ENCODE peak calls at places on chromosome 11, in six cellular contexts. A is PC-3, I is neural progenitor cell, O is K562, V is mammary epithelial cell, S is A673. Q is an unnamed sample.

GRCh38 chr11:6812391-6813005 is 13.0 kb upstream of the OR6A2 start:
- DNase-seq in I (peak), S (peak), V (peak), O (peak), A (peak), Q (peak)

GRCh38 chr11:67033661-67034166 is 10.8 kb downstream of the SYT12 start:
- DNase-seq in I (no peak), S (peak), O (no peak), V (peak), A (peak), Q (peak)

GRCh38 chr11:31218847-31219246 is 150.7 kb downstream of the DCDC1 start:
- DNase-seq in I (no peak), O (no peak), V (peak), A (no peak), S (no peak), Q (no peak)

GRCh38 chr11:133896642-133897330 is 51.5 kb upstream of the SPATA19 start:
- DNase-seq in A (no peak), S (no peak), O (no peak), V (no peak), I (no peak), Q (no peak)

GRCh38 chr11:57842873-57843272 is 81.3 kb downstream of the CTNND1 start:
- DNase-seq in S (no peak), V (no peak), O (no peak), I (no peak), A (no peak), Q (no peak)

GRCh38 chr11:26522912-26523610 is 49.0 kb downstream of the MUC15 start:
- DNase-seq in I (peak), S (peak), O (no peak), A (peak), V (peak), Q (peak)

GRCh38 chr11:2510626-2511402 is 66.0 kb downstream of the KCNQ1 start:
- DNase-seq in O (peak), I (no peak), S (no peak), V (no peak), A (no peak), Q (no peak)

GRCh38 chr11:111743700-111744099 is 22.5 kb downstream of the PPP2R1B start:
- DNase-seq in A (no peak), V (no peak), O (no peak), S (no peak), I (no peak), Q (no peak)

GRCh38 chr11:117908959-117909610 is 20.1 kb downstream of the TMPRSS13 start:
- DNase-seq in V (no peak), O (no peak), I (no peak), S (no peak), A (no peak), Q (no peak)

GRCh38 chr11:56714206-56714605 is 15.3 kb downstream of the OR9G1 start:
- DNase-seq in O (no peak), S (no peak), V (peak), I (no peak), A (no peak), Q (no peak)
- TF ChIP-seq EZH2 in O (no peak), S (no peak), V (no peak), I (no peak), A (no peak), Q (no peak)

DNA sequence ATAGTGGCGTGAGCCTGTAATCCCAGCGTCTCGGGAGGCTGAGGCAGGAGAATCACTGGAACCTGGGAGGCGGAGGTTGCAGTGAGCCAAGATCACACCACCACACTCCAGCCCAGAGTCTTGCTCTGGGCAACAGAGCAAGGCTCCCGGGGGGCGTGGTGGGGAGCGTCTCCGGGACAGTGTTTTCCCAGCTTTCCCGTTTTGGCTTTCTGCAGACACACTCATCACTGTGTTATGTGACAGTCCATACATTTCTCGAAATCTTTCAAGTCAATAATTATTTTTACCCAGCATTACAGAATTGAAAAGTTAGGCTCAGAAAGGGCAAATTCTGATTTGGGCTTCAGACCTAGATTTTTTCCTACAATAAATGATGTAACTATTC is 31.7 kb downstream of the NEAT1 start:
- DNase-seq in O (no peak), I (no peak), A (peak), V (no peak), S (no peak), Q (peak)
- H3K27ac ChIP-seq in O (peak), I (no peak), A (peak), V (peak), S (peak), Q (peak)

GRCh38 chr11:74777038-74777437 is 28.4 kb downstream of the RNF169 start:
- DNase-seq in I (no peak), S (no peak), A (no peak), O (no peak), V (no peak), Q (no peak)

GRCh38 chr11:74780277-74780870 is 31.7 kb downstream of the RNF169 start:
- DNase-seq in V (no peak), O (no peak), A (no peak), I (no peak), S (no peak), Q (peak)

GRCh38 chr11:74776546-74776945 is 27.9 kb downstream of the RNF169 start:
- DNase-seq in I (no peak), V (no peak), O (no peak), S (no peak), A (no peak), Q (no peak)

GRCh38 chr11:74778581-74778980 is 29.9 kb downstream of the RNF169 start:
- DNase-seq in A (no peak), S (no peak), O (peak), V (no peak), I (no peak), Q (no peak)

DNA sequence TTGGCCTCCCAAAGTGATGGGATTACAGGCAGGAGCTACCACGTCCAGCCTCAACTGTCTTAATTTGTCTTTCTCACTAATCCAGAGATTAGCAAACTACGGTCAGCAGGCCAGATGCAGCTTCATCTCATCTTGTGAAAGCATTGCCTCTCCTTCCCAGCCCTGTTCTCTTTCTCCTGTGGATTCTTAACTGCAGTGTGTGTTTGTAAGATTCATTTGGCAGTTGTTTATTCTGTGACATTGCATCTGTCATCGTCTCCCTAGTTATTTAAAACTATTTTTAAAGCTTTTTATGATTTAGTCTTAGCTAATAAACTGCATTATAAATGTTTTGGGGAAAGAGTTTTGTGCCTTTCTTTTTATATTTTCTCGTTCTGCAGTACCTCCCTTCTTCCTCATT is 29.2 kb downstream of the RNF169 start:
- DNase-seq in V (no peak), O (no peak), S (no peak), I (no peak), A (peak), Q (no peak)
- TF ChIP-seq EZH2 in V (no peak), O (no peak), S (no peak), I (no peak), A (no peak), Q (no peak)

DNA sequence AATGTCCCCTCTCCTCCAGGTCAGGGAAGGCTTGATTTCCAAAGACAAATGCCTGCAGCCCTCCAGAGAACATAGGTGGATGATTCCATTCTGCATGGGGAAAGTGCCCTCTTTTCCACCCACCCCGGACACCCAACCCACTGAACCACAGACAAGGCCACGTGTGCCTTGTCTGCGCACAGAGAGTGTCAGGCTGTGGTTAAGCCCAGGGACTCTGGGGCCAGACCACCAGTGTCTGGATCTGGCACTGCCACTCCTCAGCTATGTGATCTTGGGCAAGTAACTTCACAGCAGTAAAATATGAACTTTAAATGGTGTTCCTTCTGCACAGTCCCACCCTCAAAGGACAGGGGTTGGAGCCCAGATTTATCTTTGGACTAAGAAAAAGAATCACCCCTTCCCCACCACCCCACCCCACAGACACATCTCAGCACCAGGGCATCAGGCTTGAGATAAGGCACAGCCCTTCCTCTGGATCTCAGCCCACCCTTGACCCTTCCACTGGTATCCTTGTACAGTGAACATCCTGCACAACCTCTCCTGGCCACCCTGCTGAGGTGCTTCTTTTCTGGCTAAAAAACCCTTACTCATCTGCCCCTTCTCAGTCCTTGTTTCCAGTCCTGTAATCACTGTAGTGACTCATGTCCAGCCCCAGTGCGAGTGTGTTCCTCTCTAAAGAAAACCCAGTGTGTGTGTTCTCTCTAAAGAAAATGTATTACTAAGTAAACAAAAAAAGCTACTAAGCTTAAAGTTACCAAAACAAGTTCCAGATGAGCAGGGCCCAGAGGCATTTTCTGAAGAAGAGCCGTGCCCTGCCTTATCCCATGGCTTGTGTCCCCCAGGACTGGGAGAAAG is 1.9 kb upstream of the PTGDR2 start:
- DNase-seq in V (no peak), I (no peak), A (peak), O (no peak), S (no peak), Q (no peak)
- H3K27ac ChIP-seq in V (no peak), I (no peak), A (no peak), O (no peak), S (no peak), Q (no peak)

DNA sequence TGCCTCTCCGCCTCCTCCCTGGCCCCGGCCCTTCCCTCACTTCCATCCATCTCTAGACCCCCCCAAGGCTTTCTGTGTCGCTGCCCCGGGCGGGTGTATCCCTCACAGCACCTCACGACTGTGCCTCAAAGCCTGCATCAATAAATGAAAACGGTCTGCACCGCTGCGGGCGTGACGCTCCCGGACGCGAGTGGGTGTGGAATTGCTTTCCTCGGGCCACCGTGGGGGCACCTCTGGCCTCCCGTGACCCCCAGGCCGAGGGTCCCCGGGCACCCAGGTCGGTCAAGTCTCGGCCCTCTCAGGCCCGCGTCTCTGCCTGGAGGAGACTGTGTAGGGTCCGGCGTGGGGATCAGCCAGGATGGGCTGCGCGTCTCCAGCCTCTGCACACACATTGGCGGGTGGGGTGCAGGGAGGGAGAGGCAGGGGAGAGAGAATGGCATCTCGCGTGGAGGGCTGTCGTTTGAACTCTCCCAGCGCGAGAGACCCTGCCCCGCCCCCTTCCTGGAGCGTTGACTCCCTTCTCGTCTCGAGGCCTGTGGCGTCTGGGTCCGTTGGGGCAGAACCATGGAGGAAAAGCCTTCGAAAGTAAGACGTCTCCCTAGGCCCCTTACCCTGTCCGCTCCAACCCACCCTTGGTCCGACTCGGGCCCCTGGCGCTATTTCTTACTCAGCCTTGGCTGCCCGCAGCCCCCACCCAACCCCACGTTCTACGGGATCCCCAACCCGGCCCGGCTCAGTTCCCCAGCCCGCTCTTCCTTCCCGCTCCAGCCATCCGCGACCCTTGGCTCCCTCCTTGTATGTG is at the start of gene CATSPERZ:
- DNase-seq in O (no peak), I (no peak), S (no peak), V (no peak), A (no peak), Q (no peak)
- TF ChIP-seq EZH2 in O (no peak), I (peak), S (no peak), V (no peak), A (no peak), Q (peak)

GRCh38 chr11:95520361-95520760 is 269.2 kb downstream of the FAM76B start:
- DNase-seq in O (no peak), I (no peak), S (peak), A (no peak), V (no peak), Q (no peak)
- H3K27ac ChIP-seq in O (no peak), I (no peak), S (no peak), A (no peak), V (peak), Q (no peak)

DNA sequence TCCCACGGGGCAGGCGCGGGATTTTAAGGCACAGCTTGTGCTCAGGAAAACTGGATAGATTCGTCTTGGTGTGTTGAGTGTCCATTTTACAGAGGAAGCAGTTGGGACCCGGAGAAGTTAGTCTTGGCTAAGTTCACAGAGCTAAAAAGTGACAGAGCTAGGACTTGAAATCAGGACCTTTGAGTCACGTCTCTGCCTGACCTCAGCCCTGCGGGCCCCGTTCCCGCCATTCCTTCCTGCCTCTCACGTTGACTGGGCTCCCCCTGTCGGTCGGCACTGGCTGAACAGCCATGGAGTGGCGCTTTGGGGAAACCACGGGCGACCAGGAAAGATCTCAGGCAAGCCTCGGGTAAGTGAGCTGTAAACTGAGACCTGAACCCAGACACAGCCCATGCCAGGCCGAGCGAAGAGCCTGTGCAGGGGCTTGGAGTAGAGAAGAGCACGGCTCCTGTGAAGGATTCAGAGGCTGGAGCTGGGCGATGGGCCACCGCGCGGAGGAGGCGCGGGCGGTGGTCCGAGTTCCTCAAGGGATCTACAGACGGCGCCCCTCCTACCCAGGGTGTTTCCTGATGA is 54.1 kb downstream of the WNT11 start:
- DNase-seq in I (peak), S (peak), O (peak), A (peak), V (peak), Q (peak)
- TF ChIP-seq EZH2 in I (peak), S (no peak), O (no peak), A (no peak), V (no peak), Q (no peak)

Q was measured in fibroblast of lung.